ENCODE peak calls at places on chromosomes 16 and 17, in ten cellular contexts. Y is HepG2, X is lower leg skin, W is dorsolateral prefrontal cortex, L is fibroblast of lung, Q is tibial artery, G is GM06990, D is mucosa of descending colon, T is astrocyte, B is ascending aorta. P is an unnamed sample.

GRCh38 chr17:78314683-78315354 is 45.1 kb downstream of the SOCS3 start:
- DNase-seq in Y (no peak), D (peak), G (no peak), X (no peak), T (no peak), Q (no peak), B (no peak), W (no peak), L (no peak), P (no peak)

GRCh38 chr17:81514735-81515529 is 2.3 kb upstream of the ACTG1 start:
- DNase-seq in W (peak), L (peak), B (peak), Y (peak), D (peak), Q (peak), X (peak), G (peak), T (peak), P (peak)

GRCh38 chr17:39195568-39196160 is 1.8 kb downstream of the CACNB1 start:
- DNase-seq in G (no peak), B (no peak), X (no peak), T (peak), Y (no peak), D (no peak), W (no peak), Q (peak), L (no peak), P (no peak)

GRCh38 chr16:74556375-74556922 is 50.5 kb downstream of the GLG1 start:
- DNase-seq in L (no peak), G (no peak), X (no peak), B (no peak), D (no peak), W (no peak), Q (no peak), Y (no peak), T (peak), P (no peak)

GRCh38 chr17:67992541-67993152 is 3.6 kb downstream of the C17orf58 start:
- DNase-seq in Y (no peak), B (no peak), G (no peak), X (no peak), Q (no peak), W (no peak), T (no peak), L (no peak), D (no peak), P (no peak)

GRCh38 chr17:27993723-27994310 is 48.7 kb upstream of the NLK start:
- DNase-seq in Q (no peak), Y (no peak), T (no peak), B (no peak), W (no peak), D (no peak), L (no peak), X (no peak), G (no peak), P (no peak)

GRCh38 chr17:42184717-42185496 is at the start of gene HCRT:
- DNase-seq in D (no peak), X (no peak), G (no peak), W (no peak), B (no peak), T (no peak), Q (no peak), Y (no peak), L (no peak), P (no peak)

GRCh38 chr17:50201226-50201854 is at the start of gene COL1A1:
- DNase-seq in W (no peak), B (peak), L (peak), D (peak), G (no peak), Y (no peak), T (peak), X (peak), Q (peak), P (peak)

GRCh38 chr17:17774009-17774881 is 62.5 kb downstream of the SREBF1 start:
- DNase-seq in L (peak), T (no peak), B (no peak), Y (no peak), D (peak), Q (no peak), W (no peak), G (no peak), X (no peak), P (peak)

GRCh38 chr16:79605999-79606398 is 5.5 kb upstream of the MAF start:
- DNase-seq in X (peak), T (peak), B (no peak), W (peak), Y (no peak), Q (no peak), D (no peak), L (no peak), G (no peak), P (no peak)

GRCh38 chr16:6643083-6643686 is 689.5 kb upstream of the RBFOX1 start:
- DNase-seq in Q (no peak), T (peak), L (peak), B (peak), W (no peak), X (peak), G (no peak), D (no peak), Y (peak), P (no peak)

GRCh38 chr16:67170168-67170947 is at the start of gene NOL3:
- DNase-seq in D (peak), B (peak), L (peak), G (peak), Q (peak), Y (peak), W (no peak), X (peak), T (peak), P (peak)

GRCh38 chr16:67169011-67169451 is 1.3 kb upstream of the NOL3 start:
- DNase-seq in X (no peak), W (no peak), Y (no peak), L (no peak), D (no peak), T (no peak), B (no peak), G (no peak), Q (no peak), P (no peak)

GRCh38 chr16:67170948-67171649 is 761 bp downstream of the NOL3 start:
- DNase-seq in B (no peak), X (no peak), G (no peak), L (peak), T (no peak), D (no peak), Y (peak), Q (no peak), W (no peak), P (no peak)

GRCh38 chr16:67167588-67167987 is 2.8 kb upstream of the NOL3 start:
- DNase-seq in L (no peak), T (no peak), G (no peak), Y (no peak), Q (no peak), X (no peak), B (no peak), D (no peak), W (no peak), P (no peak)

GRCh38 chr16:67169642-67170167 is 633 bp upstream of the NOL3 start:
- DNase-seq in D (peak), Q (no peak), X (no peak), L (no peak), T (no peak), W (no peak), Y (peak), B (no peak), G (no peak), P (no peak)
- TF ChIP-seq CTCF in D (peak), Q (no peak), X (no peak), L (peak), T (peak), W (peak), Y (peak), B (peak), G (peak), P (peak)

GRCh38 chr17:48540213-48540612 is 4.7 kb downstream of the HOXB2 start:
- DNase-seq in L (peak), X (no peak), W (no peak), Q (no peak), D (no peak), B (no peak), G (no peak), Y (no peak), T (peak), P (no peak)
- H3K4me3 ChIP-seq in L (peak), X (no peak), W (no peak), Q (no peak), D (no peak), B (no peak), G (no peak), Y (no peak), T (peak), P (no peak)

DNA sequence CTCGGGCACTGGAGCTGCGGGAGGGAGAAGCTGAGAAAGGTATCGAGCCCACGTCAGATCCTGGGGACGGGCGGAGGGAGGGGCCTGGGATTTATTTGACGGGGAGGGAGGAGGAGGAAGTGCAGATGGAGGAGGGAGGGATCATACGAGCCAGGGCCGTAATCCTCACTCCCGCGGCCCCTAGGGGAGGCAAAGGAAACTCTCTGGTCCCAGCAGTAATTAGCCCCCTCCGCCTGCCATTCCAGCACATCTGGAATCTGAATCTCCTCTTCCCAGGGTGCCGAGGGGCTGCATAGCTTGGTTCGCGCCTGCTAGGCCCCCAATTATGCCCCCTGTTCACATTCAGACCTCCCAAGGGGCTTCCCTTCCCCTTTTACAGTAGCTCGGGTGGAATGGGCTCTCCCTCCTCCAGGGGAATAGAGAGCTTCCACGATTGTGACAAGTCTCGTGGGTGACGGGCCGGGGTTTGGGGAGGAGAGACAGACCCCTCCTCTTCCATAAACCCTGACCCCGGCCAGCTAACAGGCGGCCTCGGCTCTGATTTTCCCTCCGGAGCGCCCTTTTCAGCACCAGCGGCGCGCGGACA is at the start of gene SEZ6L2:
- DNase-seq in D (peak), G (no peak), Y (peak), L (peak), B (no peak), T (peak), W (peak), Q (no peak), X (no peak), P (peak)
- TF ChIP-seq CTCF in D (no peak), G (no peak), Y (peak), L (peak), B (no peak), T (peak), W (no peak), Q (no peak), X (no peak), P (peak)

DNA sequence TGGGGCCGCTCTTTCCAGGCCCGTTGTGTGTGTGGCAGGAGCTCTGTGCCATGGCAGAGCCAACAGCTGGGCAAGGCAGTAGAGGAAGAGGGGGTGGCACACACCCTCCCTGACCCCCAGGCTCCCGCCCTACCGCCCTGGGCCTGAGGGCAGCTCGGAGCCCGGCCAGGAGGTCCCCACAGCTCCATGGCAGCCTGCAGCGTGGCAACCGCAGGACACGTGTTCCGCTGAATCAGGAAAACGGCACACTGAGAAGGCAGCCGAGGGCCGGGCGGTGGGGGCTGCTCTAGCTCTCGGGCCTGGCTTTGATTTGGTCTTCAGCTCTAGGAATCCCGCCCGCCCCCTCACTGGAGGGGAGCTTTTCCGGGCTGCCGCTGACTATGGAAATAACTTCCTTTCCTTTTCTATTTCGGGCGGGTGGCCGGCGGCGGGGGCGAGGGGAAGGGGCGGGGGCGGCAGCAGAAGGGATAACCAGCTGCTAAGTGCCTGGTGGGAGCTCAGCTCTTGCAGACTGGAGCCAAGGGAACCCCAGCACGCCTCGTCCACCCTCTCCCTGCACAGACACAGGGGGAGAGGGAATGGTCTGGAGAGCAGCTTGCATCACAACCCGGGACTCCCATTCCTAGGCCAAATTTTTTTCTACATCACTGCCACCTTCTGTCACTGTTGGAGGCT is 24.7 kb upstream of the MRPS23 start:
- DNase-seq in L (peak), T (peak), Y (no peak), X (no peak), D (peak), G (no peak), Q (peak), B (peak), W (peak), P (no peak)
- H3K4me3 ChIP-seq in L (no peak), T (peak), Y (no peak), X (no peak), D (no peak), G (no peak), Q (peak), B (peak), W (peak), P (no peak)

GRCh38 chr17:79669861-79670260 is 59.0 kb upstream of the RBFOX3 start:
- DNase-seq in X (no peak), L (no peak), W (peak), D (no peak), B (no peak), Q (no peak), G (no peak), Y (no peak), T (no peak), P (no peak)

GRCh38 chr17:79672496-79672895 is 58.2 kb upstream of the ENPP7 start:
- DNase-seq in B (no peak), Q (no peak), W (no peak), X (no peak), D (no peak), Y (no peak), G (no peak), T (no peak), L (no peak), P (no peak)

GRCh38 chr17:79670537-79671386 is 59.9 kb upstream of the RBFOX3 start:
- DNase-seq in D (no peak), X (no peak), G (no peak), T (no peak), Y (no peak), W (peak), B (no peak), Q (no peak), L (no peak), P (no peak)

GRCh38 chr17:79673517-79673916 is 57.2 kb upstream of the ENPP7 start:
- DNase-seq in G (no peak), Q (no peak), Y (no peak), D (no peak), X (no peak), T (no peak), W (no peak), B (no peak), L (no peak), P (no peak)

GRCh38 chr17:79671387-79671752 is 59.4 kb upstream of the ENPP7 start:
- DNase-seq in Q (no peak), Y (no peak), W (peak), B (no peak), D (no peak), L (no peak), G (no peak), X (no peak), T (no peak), P (no peak)
- TF ChIP-seq CTCF in Q (no peak), Y (no peak), W (no peak), B (no peak), D (no peak), L (no peak), G (no peak), X (no peak), T (no peak), P (no peak)

DNA sequence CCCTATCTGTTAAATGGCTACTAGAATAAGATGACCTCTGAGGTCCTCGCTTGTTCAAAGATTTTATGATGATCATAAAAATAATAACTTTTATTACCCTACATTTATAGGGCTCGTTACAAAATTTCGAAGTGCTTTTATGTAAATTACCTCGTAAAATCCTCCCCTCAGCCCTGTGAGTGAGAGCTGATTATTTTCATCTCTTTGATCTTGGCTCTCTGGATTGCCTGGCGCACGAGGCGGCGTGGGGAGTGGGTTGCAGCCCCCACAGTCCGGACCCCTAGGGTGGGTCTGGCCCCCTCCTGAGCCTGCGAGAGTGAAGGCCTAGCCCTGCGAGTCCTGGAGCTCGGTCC is 1.6 kb downstream of the SDK2 start:
- DNase-seq in T (no peak), G (no peak), D (no peak), Y (no peak), W (no peak), X (no peak), B (no peak), Q (no peak), L (no peak), P (no peak)
- H3K4me3 ChIP-seq in T (peak), G (no peak), D (no peak), Y (no peak), W (peak), X (no peak), B (peak), Q (peak), L (no peak), P (no peak)

DNA sequence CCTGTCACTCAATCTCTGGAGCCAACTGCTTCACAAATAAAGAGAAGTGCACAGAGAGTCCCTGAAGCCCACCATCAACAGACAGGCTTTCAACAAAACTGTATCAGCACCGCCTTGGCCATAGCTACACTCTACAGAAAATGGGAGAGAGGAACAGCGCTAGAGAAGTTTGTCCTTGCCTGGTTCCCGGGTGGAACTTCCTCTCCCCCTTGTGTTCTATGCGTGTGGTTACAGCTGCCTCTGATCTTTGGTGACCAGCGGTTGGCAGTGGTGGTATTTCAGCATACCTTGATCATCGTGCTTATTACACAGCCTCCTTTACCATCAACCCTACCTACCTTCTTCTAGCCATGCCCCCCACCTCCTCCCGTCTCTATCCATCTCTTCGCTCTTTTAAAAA is 91.4 kb upstream of the CCL2 start:
- DNase-seq in Y (peak), G (no peak), Q (no peak), D (no peak), B (no peak), L (peak), T (peak), W (no peak), X (no peak), P (no peak)
- TF ChIP-seq CTCF in Y (peak), G (peak), Q (peak), D (no peak), B (peak), L (peak), T (peak), W (no peak), X (no peak), P (no peak)

P was measured in pancreas.